ENCODE peak calls at places on chromosomes 11 and 22, in eight cellular contexts. G is tibial nerve; D is naive thymus-derived CD4-positive, alpha-beta T cell; R is GM20000; E is endothelial cell; C is nucleus accumbens; M is mesendoderm; F is stimulated activated CD4-positive, alpha-beta T cell treated with anti-CD3 and anti-CD28 coated beads, Interleukin-12 subunit alpha, Interleukin-12 subunit beta, amount 100 ng/mL, for 48 hours. I is an unnamed sample.

GRCh38 chr11:132962026-132962425 is 570.3 kb downstream of the OPCML start:
- DNase-seq in G (no peak), D (no peak), R (no peak), E (no peak), C (peak), M (no peak), F (no peak), I (no peak)

GRCh38 chr11:95363189-95363588 is 132.2 kb upstream of the SESN3 start:
- DNase-seq in G (no peak), D (no peak), R (no peak), E (no peak), C (no peak), M (no peak), F (no peak), I (no peak)

GRCh38 chr22:19429950-19430889 is 1.3 kb downstream of the HIRA start:
- DNase-seq in G (no peak), D (peak), R (peak), E (no peak), C (peak), M (peak), F (peak), I (peak)

GRCh38 chr11:19093976-19094375 is 23.0 kb upstream of the ZDHHC13 start:
- DNase-seq in G (no peak), D (no peak), R (no peak), E (no peak), C (no peak), M (no peak), F (no peak), I (no peak)

GRCh38 chr11:96014234-96014633 is 90.3 kb upstream of the MTMR2 start:
- DNase-seq in G (no peak), D (peak), R (no peak), E (no peak), C (no peak), M (peak), F (peak), I (no peak)

GRCh38 chr11:125448136-125448535 is 47.9 kb downstream of the FEZ1 start:
- DNase-seq in G (no peak), D (no peak), R (no peak), E (no peak), C (no peak), M (peak), F (no peak), I (no peak)

GRCh38 chr11:73876424-73877300 is at the start of the genes COA4 and PAAF1:
- DNase-seq in G (peak), D (peak), R (peak), E (peak), C (peak), M (peak), F (peak), I (peak)

GRCh38 chr11:115607621-115608191 is 103.5 kb upstream of the CADM1 start:
- DNase-seq in G (no peak), D (no peak), R (no peak), E (no peak), C (no peak), M (peak), F (no peak), I (no peak)

GRCh38 chr11:130431337-130431773 is 2.9 kb upstream of the ADAMTS8 start:
- DNase-seq in G (peak), D (peak), R (peak), E (peak), C (peak), M (peak), F (peak), I (peak)

GRCh38 chr22:26670459-26670858 is 13.1 kb downstream of the MIAT start:
- DNase-seq in G (no peak), D (no peak), R (no peak), E (no peak), C (no peak), M (no peak), F (no peak), I (no peak)

I was measured in NCI-H226.